ENCODE peak calls at places on chromosomes 13 and 19, in four cellular contexts. A is cardiac muscle cell; K is AG04450; X is CD8-positive, alpha-beta memory T cell. C is an unnamed sample.
A peak's percentile ranks its signal among the peaks of the same experiment; 100 is the strongest.

GRCh38 chr13:27712421-27712820 is 79.9 kb upstream of the GSX1 start:
- DNase-seq in X (peak; percentile 4), A (peak; percentile 38), K (no peak), C (no peak)

GRCh38 chr13:100875392-100876043 is 200.9 kb upstream of the TMTC4 start:
- DNase-seq in X (no peak), A (peak; percentile 85), K (peak; percentile 90), C (no peak)

GRCh38 chr19:1513492-1514294 is 874 bp upstream of the ADAMTSL5 start:
- DNase-seq in K (no peak), X (peak; percentile 64), A (peak; percentile 59), C (peak; percentile 64)

GRCh38 chr19:407501-408440 is 1.2 kb downstream of the C2CD4C start:
- DNase-seq in K (no peak), X (no peak), A (no peak), C (no peak)

GRCh38 chr19:10420444-10421239 is at the start of gene PDE4A:
- DNase-seq in K (no peak), A (peak; percentile 49), X (peak; percentile 60), C (no peak)

GRCh38 chr13:102399791-102400618 is 1.8 kb downstream of the FGF14 start:
- DNase-seq in X (peak; percentile 2), A (no peak), K (no peak), C (peak; percentile 14)

GRCh38 chr13:46119883-46120614 is 15.2 kb upstream of the CPB2 start:
- DNase-seq in A (peak; percentile 76), K (no peak), X (no peak), C (no peak)

GRCh38 chr13:32316030-32316344 is 679 bp downstream of the BRCA2 start:
- DNase-seq in A (no peak), K (no peak), X (no peak), C (no peak)

GRCh38 chr19:48511800-48512503 is at the start of gene LMTK3:
- DNase-seq in X (peak; percentile 76), K (no peak), A (peak; percentile 52), C (peak; percentile 80)

GRCh38 chr13:45615501-45616101 is at the start of gene ERICH6B:
- DNase-seq in A (peak; percentile 62), K (no peak), X (no peak), C (no peak)

GRCh38 chr19:47600246-47601179 is 8.4 kb upstream of the BICRA start:
- DNase-seq in X (peak; percentile 99), K (peak; percentile 97), A (peak; percentile 99), C (peak; percentile 96)

GRCh38 chr13:25783480-25784081 is 268.2 kb downstream of the SHISA2 start:
- DNase-seq in K (no peak), A (no peak), X (no peak), C (no peak)

GRCh38 chr19:14055396-14055795 is 6.5 kb downstream of the PALM3 start:
- DNase-seq in K (no peak), X (no peak), A (no peak), C (no peak)

GRCh38 chr19:16594681-16595091 is 22.5 kb upstream of the SLC35E1 start:
- DNase-seq in X (peak; percentile 20), A (no peak), K (no peak), C (peak; percentile 23)

GRCh38 chr13:92994056-92994455 is 232.6 kb upstream of the GPC6 start:
- DNase-seq in X (no peak), A (peak; percentile 12), K (peak; percentile 3), C (no peak)

GRCh38 chr19:3046621-3047306 is 15.5 kb downstream of the TLE5 start:
- DNase-seq in A (peak; percentile 51), X (no peak), K (no peak), C (no peak)

GRCh38 chr19:15779756-15780476 is 7.5 kb upstream of the OR10H5 start:
- DNase-seq in X (no peak), A (peak; percentile 60), K (no peak), C (no peak)

GRCh38 chr19:54609356-54609791 is 15.9 kb downstream of the LILRA1 start:
- DNase-seq in A (no peak), K (no peak), X (no peak), C (no peak)

GRCh38 chr19:46515879-46516350 is 20.2 kb upstream of the PNMA8B start:
- DNase-seq in A (peak; percentile 60), X (no peak), K (no peak), C (no peak)

GRCh38 chr13:107459430-107459829 is 755.9 kb downstream of the LIG4 start:
- DNase-seq in A (peak; percentile 81), X (no peak), K (peak; percentile 32), C (no peak)

DNA sequence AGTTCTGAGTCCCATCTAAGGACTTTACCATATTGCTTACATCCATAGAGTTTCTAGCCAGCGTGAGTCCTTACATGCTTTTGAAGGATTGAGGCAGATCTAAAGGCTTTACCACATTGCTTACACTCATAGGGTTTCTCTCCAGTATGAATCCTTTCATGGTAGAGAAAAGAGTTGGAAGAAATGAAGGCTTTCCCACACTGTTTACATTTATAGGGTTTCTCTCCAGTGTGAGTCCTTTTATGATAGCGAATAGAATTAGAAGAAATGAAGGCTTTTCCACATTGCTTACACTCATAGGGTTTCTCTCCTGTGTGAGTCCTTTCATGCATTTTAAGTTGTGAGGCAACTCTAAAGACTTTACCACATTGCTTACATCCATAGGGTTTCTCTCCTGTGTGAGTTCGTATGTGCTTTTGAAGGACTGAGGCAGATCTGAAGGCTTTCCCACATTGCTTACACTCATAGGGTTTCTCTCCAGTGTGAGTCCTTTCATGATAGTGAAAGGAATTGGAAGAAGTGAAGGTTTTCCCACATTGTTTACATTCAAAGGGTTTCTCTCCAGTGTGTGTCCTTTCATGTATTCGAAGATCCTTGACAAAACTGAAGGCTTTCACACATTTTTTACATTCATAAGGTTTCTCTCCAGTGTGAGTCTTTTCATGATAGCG is 8.4 kb upstream of the ZNF433 start:
- DNase-seq in X (no peak), A (no peak), K (no peak), C (no peak)
- H3K9me3 ChIP-seq in X (peaks cover 16% of the 10 kb centered on the region), A (peaks cover 5% of the 10 kb centered on the region), K (peaks cover 56% of the 10 kb centered on the region), C (peaks cover 16% of the 10 kb centered on the region)

GRCh38 chr19:55712804-55713631 is 25.2 kb downstream of the NLRP9 start:
- DNase-seq in X (no peak), K (no peak), A (no peak), C (no peak)

GRCh38 chr19:55720801-55721200 is 17.4 kb downstream of the NLRP9 start:
- DNase-seq in K (no peak), X (no peak), A (no peak), C (no peak)

GRCh38 chr19:55720214-55720746 is 17.9 kb downstream of the NLRP9 start:
- DNase-seq in A (no peak), X (no peak), K (no peak), C (no peak)

GRCh38 chr19:55716531-55716930 is 21.7 kb downstream of the NLRP9 start:
- DNase-seq in X (no peak), A (no peak), K (no peak), C (no peak)

DNA sequence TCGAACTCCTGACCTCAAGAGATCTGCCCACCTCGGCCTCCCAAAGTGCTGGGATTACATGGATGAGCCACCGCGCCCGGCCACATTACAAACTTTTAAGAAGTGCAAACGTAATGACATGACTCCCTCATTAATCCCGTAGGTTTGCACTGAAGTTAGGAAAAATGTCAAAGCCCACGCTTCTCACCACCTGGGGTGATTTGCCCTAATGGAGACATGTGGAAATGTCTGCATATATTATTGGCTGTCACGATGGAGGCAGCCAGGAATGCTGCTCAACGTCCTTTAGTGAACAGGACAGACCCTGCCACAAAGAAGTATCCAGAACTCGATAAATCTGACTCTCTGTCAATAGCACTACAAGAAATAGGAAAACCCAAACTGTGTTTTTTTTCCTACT is 21.0 kb downstream of the NLRP9 start:
- DNase-seq in X (no peak), A (no peak), K (no peak), C (no peak)
- H3K9me3 ChIP-seq in X (no peaks in the 10 kb centered on the region), A (no peaks in the 10 kb centered on the region), K (peaks cover 13% of the 10 kb centered on the region), C (peaks cover 5% of the 10 kb centered on the region)

GRCh38 chr19:12272980-12273901 is 21.4 kb downstream of the ZNF44 start:
- DNase-seq in A (no peak), X (no peak), K (no peak), C (no peak)

GRCh38 chr19:12270854-12271253 is 23.8 kb downstream of the ZNF44 start:
- DNase-seq in K (no peak), X (no peak), A (no peak), C (no peak)

DNA sequence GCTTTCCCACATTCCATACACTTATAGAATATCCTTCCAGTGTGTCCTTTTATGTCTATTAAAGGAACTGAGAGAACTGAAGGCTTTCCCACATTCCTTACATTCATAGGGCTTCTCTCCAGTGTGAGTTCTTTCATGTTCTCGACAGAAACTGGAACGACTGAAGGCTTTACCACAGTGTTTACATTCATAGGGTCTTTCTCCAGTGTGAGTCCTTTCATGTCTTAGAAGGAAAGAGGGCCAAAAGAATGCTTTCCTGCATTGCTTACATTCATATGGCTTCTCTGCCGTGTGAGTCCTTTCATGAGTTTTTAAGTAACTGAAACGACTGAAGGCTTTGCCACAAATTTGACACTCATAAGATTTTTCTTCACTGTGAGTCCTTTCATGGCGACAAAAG is 22.3 kb downstream of the ZNF44 start:
- DNase-seq in K (no peak), X (no peak), A (no peak), C (no peak)
- H3K9me3 ChIP-seq in K (peaks cover 55% of the 10 kb centered on the region), X (peaks cover 57% of the 10 kb centered on the region), A (peaks cover 4% of the 10 kb centered on the region), C (peaks cover 56% of the 10 kb centered on the region)

GRCh38 chr19:19466201-19466600 is 49.1 kb downstream of the TSSK6 start:
- DNase-seq in K (no peak), X (no peak), A (no peak), C (no peak)
- H3K9me3 ChIP-seq in K (peaks cover 36% of the 10 kb centered on the region), X (peaks cover 15% of the 10 kb centered on the region), A (no peaks in the 10 kb centered on the region), C (peaks cover 7% of the 10 kb centered on the region)

GRCh38 chr19:53156888-53157287 is 2.0 kb downstream of the ZNF347 start:
- DNase-seq in K (no peak), A (no peak), X (no peak), C (no peak)
- H3K9me3 ChIP-seq in K (peaks cover 27% of the 10 kb centered on the region), A (no peaks in the 10 kb centered on the region), X (no peaks in the 10 kb centered on the region), C (peaks cover 3% of the 10 kb centered on the region)